ENCODE peak calls at places on chromosomes 1 and 21, in five cellular contexts. X is endothelial cell of umbilical vein, S is esophagus muscularis mucosa, F is K562, M is suprapubic skin. C is an unnamed sample.

GRCh38 chr21:32693581-32693980 is 34.2 kb downstream of the SYNJ1 start:
- DNase-seq in S (no peak), X (no peak), M (no peak), F (no peak), C (no peak)

GRCh38 chr1:89069955-89070354 is 4.9 kb upstream of the GBP1 start:
- DNase-seq in F (no peak), X (no peak), S (no peak), M (no peak), C (no peak)

GRCh38 chr1:155970531-155971167 is 7.7 kb downstream of the ARHGEF2 start:
- DNase-seq in M (peak), X (peak), S (no peak), F (peak), C (peak)

GRCh38 chr21:39422468-39423241 is 22.9 kb downstream of the LCA5L start:
- DNase-seq in S (no peak), X (no peak), F (no peak), M (no peak), C (no peak)

GRCh38 chr21:36209626-36210171 is 53.1 kb downstream of the DOP1B start:
- DNase-seq in X (peak), S (no peak), F (peak), M (no peak), C (peak)

GRCh38 chr21:39675595-39675994 is 62.9 kb downstream of the B3GALT5 start:
- DNase-seq in M (no peak), X (no peak), F (no peak), S (no peak), C (no peak)

GRCh38 chr1:80534606-80535360 is 1266.0 kb upstream of the ADGRL2 start:
- DNase-seq in S (no peak), M (no peak), F (no peak), X (no peak), C (no peak)

GRCh38 chr1:209260146-209260545 is 323.4 kb upstream of the CAMK1G start:
- DNase-seq in S (peak), M (no peak), F (no peak), X (no peak), C (no peak)

GRCh38 chr1:59432531-59433439 is 135.9 kb downstream of the FGGY start:
- DNase-seq in X (no peak), S (peak), F (no peak), M (no peak), C (no peak)

GRCh38 chr21:33587792-33588484 is 546 bp downstream of the DONSON start:
- DNase-seq in M (peak), F (peak), S (no peak), X (peak), C (no peak)

GRCh38 chr1:168257397-168257796 is 23.3 kb upstream of the TBX19 start:
- DNase-seq in S (no peak), X (no peak), M (no peak), F (no peak), C (no peak)

GRCh38 chr1:42176902-42177519 is 12.5 kb upstream of the GUCA2A start:
- DNase-seq in M (no peak), X (peak), S (no peak), F (peak), C (peak)

GRCh38 chr1:12591267-12591938 is 26.6 kb downstream of the DHRS3 start:
- DNase-seq in F (no peak), M (peak), X (no peak), S (no peak), C (no peak)

GRCh38 chr1:35452086-35452485 is 105.1 kb downstream of the KIAA0319L start:
- DNase-seq in X (peak), S (no peak), M (peak), F (no peak), C (peak)

GRCh38 chr1:53560572-53561487 is 101.6 kb downstream of the DMRTB1 start:
- DNase-seq in X (no peak), S (no peak), M (peak), F (no peak), C (no peak)

GRCh38 chr21:32174819-32175218 is 104.0 kb downstream of the MIS18A start:
- DNase-seq in X (no peak), F (no peak), S (no peak), M (no peak), C (no peak)

GRCh38 chr21:17451364-17451869 is 61.4 kb upstream of the CXADR start:
- DNase-seq in M (peak), F (no peak), S (no peak), X (peak), C (peak)

GRCh38 chr1:248196965-248197364 is at the start of gene OR2M3:
- DNase-seq in F (no peak), X (no peak), S (no peak), M (no peak), C (no peak)

GRCh38 chr1:54465351-54465811 is 59.2 kb upstream of the SSBP3 start:
- DNase-seq in S (no peak), M (no peak), F (no peak), X (no peak), C (no peak)

GRCh38 chr1:21355956-21356355 is 65.7 kb upstream of the ECE1 start:
- DNase-seq in F (no peak), S (no peak), M (no peak), X (no peak), C (no peak)

GRCh38 chr1:121519042-121519755 is 334.4 kb downstream of the SRGAP2C start:
- DNase-seq in S (no peak), F (peak), X (peak), M (peak), C (peak)

GRCh38 chr1:78095618-78096416 is 50.1 kb downstream of the GIPC2 start:
- DNase-seq in M (no peak), X (peak), F (no peak), S (no peak), C (no peak)

GRCh38 chr1:10056599-10056987 is 23.8 kb downstream of the UBE4B start:
- DNase-seq in S (no peak), M (no peak), F (no peak), X (no peak), C (no peak)

GRCh38 chr1:225657462-225657989 is 4.6 kb upstream of the ENAH start:
- DNase-seq in X (peak), S (no peak), M (no peak), F (no peak), C (no peak)

GRCh38 chr1:228144213-228145049 is 4.4 kb downstream of the GUK1 start:
- DNase-seq in F (peak), M (peak), S (no peak), X (no peak), C (no peak)

GRCh38 chr21:45570826-45571601 is 28.8 kb upstream of the SLC19A1 start:
- DNase-seq in X (no peak), S (no peak), M (peak), F (no peak), C (no peak)

GRCh38 chr1:13888351-13888996 is 188.5 kb downstream of the PRDM2 start:
- DNase-seq in F (no peak), M (no peak), X (no peak), S (no peak), C (no peak)

GRCh38 chr1:178998295-178998694 is 27.4 kb upstream of the FAM20B start:
- DNase-seq in S (no peak), X (no peak), F (no peak), M (no peak), C (no peak)

GRCh38 chr1:55062801-55063561 is 23.6 kb downstream of the PCSK9 start:
- DNase-seq in M (no peak), F (no peak), S (no peak), X (no peak), C (no peak)

GRCh38 chr1:50023292-50024159 is at the start of gene AGBL4:
- DNase-seq in M (no peak), X (peak), S (no peak), F (peak), C (no peak)

GRCh38 chr21:31713973-31714740 is 17.8 kb downstream of the SCAF4 start:
- DNase-seq in X (no peak), M (no peak), F (no peak), S (no peak), C (no peak)

GRCh38 chr1:1922782-1923680 is 4.0 kb upstream of the TMEM52 start:
- DNase-seq in F (peak), X (no peak), M (peak), S (no peak), C (no peak)

GRCh38 chr1:16300436-16300835 is 51.8 kb downstream of the FBXO42 start:
- DNase-seq in F (no peak), X (no peak), S (no peak), M (no peak), C (no peak)

GRCh38 chr1:200666309-200666708 is 3.4 kb downstream of the DDX59 start:
- DNase-seq in X (no peak), S (no peak), M (no peak), F (no peak), C (no peak)

GRCh38 chr1:21307663-21308062 is 17.4 kb upstream of the ECE1 start:
- DNase-seq in S (no peak), F (peak), X (no peak), M (no peak), C (no peak)

DNA sequence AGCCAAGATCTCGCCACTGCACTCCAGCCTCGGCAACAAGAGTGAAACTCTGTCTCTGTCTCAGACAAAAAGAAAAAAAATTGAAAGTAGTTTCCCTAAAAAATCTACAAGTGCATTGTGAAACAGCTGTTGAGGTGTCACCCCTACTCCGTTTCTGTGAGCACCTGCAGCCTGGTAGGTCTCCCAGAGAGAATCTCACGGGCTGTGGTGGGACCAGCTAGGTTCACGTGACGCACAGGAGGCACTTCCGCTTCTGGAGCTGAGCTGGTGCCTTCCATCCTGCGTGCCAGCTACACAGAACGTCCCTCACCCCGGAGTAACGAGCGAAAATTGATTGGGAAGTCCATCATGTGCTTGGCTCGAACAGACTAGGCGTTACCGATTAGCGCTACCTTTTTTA is 66.8 kb downstream of the COL24A1 start:
- DNase-seq in M (no peak), X (no peak), F (no peak), S (no peak), C (no peak)
- H3K27ac ChIP-seq in M (no peak), X (no peak), F (no peak), S (no peak), C (no peak)

GRCh38 chr1:181028241-181029014 is 5.4 kb upstream of the MR1 start:
- DNase-seq in F (no peak), S (no peak), X (no peak), M (no peak), C (no peak)

GRCh38 chr1:181038399-181038873 is 4.7 kb downstream of the MR1 start:
- DNase-seq in M (no peak), S (no peak), X (peak), F (peak), C (no peak)

GRCh38 chr1:181036107-181036843 is 2.5 kb downstream of the MR1 start:
- DNase-seq in S (no peak), F (no peak), M (no peak), X (no peak), C (no peak)

GRCh38 chr1:181033128-181033798 is 520 bp upstream of the MR1 start:
- DNase-seq in M (no peak), X (no peak), S (no peak), F (no peak), C (peak)

GRCh38 chr1:181033799-181034391 is at the start of gene MR1:
- DNase-seq in F (peak), S (peak), X (peak), M (no peak), C (peak)
- TF ChIP-seq POLR2AphosphoS5 in F (peak), S (peak), X (no peak), M (no peak), C (peak)

DNA sequence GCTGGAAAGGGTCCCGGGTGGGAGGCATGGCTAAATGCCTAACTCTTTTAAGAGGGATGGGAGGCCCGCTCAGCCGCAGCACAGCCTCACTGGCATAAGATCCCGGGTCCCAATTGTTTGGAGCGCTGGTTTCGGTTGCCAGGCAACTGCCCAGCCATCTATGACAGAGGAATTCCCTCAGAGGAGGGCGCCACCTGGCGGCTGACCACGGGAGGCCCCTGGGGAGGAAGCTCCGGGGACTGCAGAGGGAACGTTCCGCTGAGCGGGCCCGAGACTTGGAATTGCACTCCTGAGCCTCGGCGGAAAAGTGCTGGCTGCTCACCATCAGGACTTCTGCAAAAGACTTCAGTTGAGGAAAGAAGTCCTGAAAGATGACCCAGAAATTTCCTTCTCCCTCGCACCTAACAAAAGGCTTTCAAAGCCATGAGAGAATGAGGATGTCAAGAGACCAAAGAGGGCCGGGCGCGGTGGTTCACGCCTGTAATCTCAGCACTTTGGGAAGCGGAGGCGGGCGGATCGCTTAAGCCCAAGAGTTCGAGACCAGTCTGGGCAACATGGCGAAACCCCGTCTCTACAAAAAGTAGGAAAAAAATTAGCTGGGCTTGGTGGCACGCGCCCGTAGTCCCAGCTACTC is 1.1 kb upstream of the ELAPOR1 start:
- DNase-seq in X (peak), S (peak), F (peak), M (peak), C (peak)
- H3K4me3 ChIP-seq in X (no peak), S (peak), F (no peak), M (peak), C (peak)

GRCh38 chr1:44013949-44014348 is 17.3 kb downstream of the SLC6A9 start:
- DNase-seq in S (no peak), M (no peak), X (no peak), F (no peak), C (no peak)
- H3K27ac ChIP-seq in S (no peak), M (no peak), X (no peak), F (no peak), C (no peak)

GRCh38 chr1:8409107-8409506 is 91.2 kb downstream of the SLC45A1 start:
- DNase-seq in M (no peak), X (peak), F (no peak), S (no peak), C (no peak)
- TF ChIP-seq POLR2AphosphoS5 in M (no peak), X (no peak), F (no peak), S (peak), C (no peak)

GRCh38 chr1:184014271-184014670 is 23.3 kb downstream of the COLGALT2 start:
- DNase-seq in F (no peak), M (no peak), S (no peak), X (no peak), C (no peak)
- H3K4me3 ChIP-seq in F (no peak), M (no peak), S (no peak), X (no peak), C (no peak)